ENCODE peak calls at places on chromosomes 5 and 9, in six cellular contexts. One of them, this sample, is unnamed.

GRCh38 chr9:136521541-136521940 is 24.3 kb downstream of the NOTCH1 start:
- DNase-seq in neural progenitor cell: no peak
- DNase-seq in IMR-90: no peak
- DNase-seq in trophoblast cell: peak; percentile 30
- DNase-seq in mammary epithelial cell: no peak
- DNase-seq in HCT116: no peak
- DNase-seq in this sample: no peak

GRCh38 chr5:132180134-132180745 is 47.4 kb downstream of the P4HA2 start:
- DNase-seq in neural progenitor cell: peak; percentile 60
- DNase-seq in HCT116: peak; percentile 47
- DNase-seq in mammary epithelial cell: peak; percentile 63
- DNase-seq in IMR-90: peak; percentile 74
- DNase-seq in trophoblast cell: peak; percentile 40
- DNase-seq in this sample: no peak

GRCh38 chr5:167916706-167917105 is 374.7 kb upstream of the WWC1 start:
- DNase-seq in IMR-90: peak; percentile 21
- DNase-seq in neural progenitor cell: peak; percentile 20
- DNase-seq in HCT116: no peak
- DNase-seq in mammary epithelial cell: peak; percentile 20
- DNase-seq in trophoblast cell: peak; percentile 32
- DNase-seq in this sample: no peak

GRCh38 chr5:122126177-122126701 is 3.1 kb upstream of the ZNF474 start:
- DNase-seq in neural progenitor cell: no peak
- DNase-seq in mammary epithelial cell: peak; percentile 77
- DNase-seq in trophoblast cell: no peak
- DNase-seq in IMR-90: peak; percentile 83
- DNase-seq in HCT116: no peak
- DNase-seq in this sample: no peak

GRCh38 chr9:12689233-12689632 is 4.0 kb upstream of the TYRP1 start:
- DNase-seq in mammary epithelial cell: no peak
- DNase-seq in IMR-90: no peak
- DNase-seq in neural progenitor cell: no peak
- DNase-seq in trophoblast cell: no peak
- DNase-seq in HCT116: no peak
- DNase-seq in this sample: no peak

GRCh38 chr5:129474544-129474943 is 14.4 kb downstream of the ADAMTS19 start:
- DNase-seq in neural progenitor cell: peak; percentile 33
- DNase-seq in mammary epithelial cell: no peak
- DNase-seq in IMR-90: no peak
- DNase-seq in HCT116: no peak
- DNase-seq in trophoblast cell: no peak
- DNase-seq in this sample: no peak

GRCh38 chr5:122915717-122916399 is 70.4 kb downstream of the SNX24 start:
- DNase-seq in HCT116: no peak
- DNase-seq in trophoblast cell: no peak
- DNase-seq in neural progenitor cell: no peak
- DNase-seq in IMR-90: no peak
- DNase-seq in mammary epithelial cell: no peak
- DNase-seq in this sample: no peak

GRCh38 chr9:127875306-127875966 is 2.0 kb downstream of the AK1 start:
- DNase-seq in neural progenitor cell: no peak
- DNase-seq in trophoblast cell: no peak
- DNase-seq in IMR-90: peak; percentile 60
- DNase-seq in mammary epithelial cell: no peak
- DNase-seq in HCT116: no peak
- DNase-seq in this sample: no peak

GRCh38 chr9:111037744-111038335 is 430 bp downstream of the LPAR1 start:
- DNase-seq in neural progenitor cell: peak; percentile 92
- DNase-seq in IMR-90: peak; percentile 27
- DNase-seq in mammary epithelial cell: peak; percentile 48
- DNase-seq in HCT116: peak; percentile 3
- DNase-seq in trophoblast cell: peak; percentile 5
- DNase-seq in this sample: no peak

GRCh38 chr5:132467292-132467984 is 23.1 kb downstream of the IRF1 start:
- DNase-seq in mammary epithelial cell: no peak
- DNase-seq in HCT116: no peak
- DNase-seq in neural progenitor cell: no peak
- DNase-seq in IMR-90: no peak
- DNase-seq in trophoblast cell: no peak
- DNase-seq in this sample: no peak

GRCh38 chr9:121609845-121610637 is 41.4 kb upstream of the DAB2IP start:
- DNase-seq in neural progenitor cell: no peak
- DNase-seq in mammary epithelial cell: peak; percentile 87
- DNase-seq in trophoblast cell: peak; percentile 97
- DNase-seq in IMR-90: peak; percentile 92
- DNase-seq in HCT116: peak; percentile 62
- DNase-seq in this sample: peak; percentile 60

GRCh38 chr9:97984188-97985057 is 1.3 kb downstream of the ANP32B start:
- DNase-seq in trophoblast cell: peak; percentile 62
- DNase-seq in IMR-90: peak; percentile 78
- DNase-seq in mammary epithelial cell: peak; percentile 73
- DNase-seq in HCT116: peak; percentile 53
- DNase-seq in neural progenitor cell: peak; percentile 73
- DNase-seq in this sample: no peak

GRCh38 chr5:74040065-74040551 is 414.1 kb downstream of the ARHGEF28 start:
- DNase-seq in neural progenitor cell: no peak
- DNase-seq in mammary epithelial cell: peak; percentile 65
- DNase-seq in trophoblast cell: peak; percentile 97
- DNase-seq in HCT116: no peak
- DNase-seq in IMR-90: peak; percentile 90
- DNase-seq in this sample: no peak

GRCh38 chr5:59428391-59428790 is 465.1 kb downstream of the PDE4D start:
- DNase-seq in mammary epithelial cell: no peak
- DNase-seq in HCT116: no peak
- DNase-seq in IMR-90: no peak
- DNase-seq in neural progenitor cell: no peak
- DNase-seq in trophoblast cell: no peak
- DNase-seq in this sample: no peak

GRCh38 chr9:120366646-120367019 is 213.3 kb downstream of the CDK5RAP2 start:
- DNase-seq in HCT116: peak; percentile 26
- DNase-seq in mammary epithelial cell: peak; percentile 49
- DNase-seq in IMR-90: peak; percentile 91
- DNase-seq in neural progenitor cell: peak; percentile 52
- DNase-seq in trophoblast cell: peak; percentile 23
- DNase-seq in this sample: peak; percentile 13

GRCh38 chr9:135308809-135309762 is 170.5 kb upstream of the PPP1R26 start:
- DNase-seq in HCT116: no peak
- DNase-seq in trophoblast cell: no peak
- DNase-seq in neural progenitor cell: no peak
- DNase-seq in mammary epithelial cell: no peak
- DNase-seq in IMR-90: no peak
- DNase-seq in this sample: no peak

GRCh38 chr5:155954739-155955445 is 372.1 kb upstream of the SGCD start:
- DNase-seq in mammary epithelial cell: no peak
- DNase-seq in neural progenitor cell: peak; percentile 36
- DNase-seq in trophoblast cell: no peak
- DNase-seq in HCT116: no peak
- DNase-seq in IMR-90: peak; percentile 77
- DNase-seq in this sample: no peak

GRCh38 chr9:38316166-38316765 is 76.2 kb upstream of the ALDH1B1 start:
- DNase-seq in trophoblast cell: no peak
- DNase-seq in HCT116: no peak
- DNase-seq in IMR-90: no peak
- DNase-seq in neural progenitor cell: no peak
- DNase-seq in mammary epithelial cell: no peak
- DNase-seq in this sample: no peak

GRCh38 chr5:138369706-138370105 is 17.2 kb downstream of the KDM3B start:
- DNase-seq in HCT116: no peak
- DNase-seq in IMR-90: no peak
- DNase-seq in trophoblast cell: no peak
- DNase-seq in mammary epithelial cell: no peak
- DNase-seq in neural progenitor cell: no peak
- DNase-seq in this sample: no peak

GRCh38 chr9:20591223-20591622 is 31.1 kb downstream of the MLLT3 start:
- DNase-seq in HCT116: no peak
- DNase-seq in trophoblast cell: no peak
- DNase-seq in mammary epithelial cell: peak; percentile 11
- DNase-seq in neural progenitor cell: no peak
- DNase-seq in IMR-90: peak; percentile 69
- DNase-seq in this sample: no peak

GRCh38 chr5:71482132-71482531 is 26.7 kb downstream of the BDP1 start:
- DNase-seq in trophoblast cell: no peak
- DNase-seq in mammary epithelial cell: peak; percentile 58
- DNase-seq in HCT116: no peak
- DNase-seq in neural progenitor cell: no peak
- DNase-seq in IMR-90: peak; percentile 38
- DNase-seq in this sample: no peak

GRCh38 chr5:55303238-55303690 is 4.2 kb downstream of the DHX29 start:
- DNase-seq in trophoblast cell: peak; percentile 43
- DNase-seq in neural progenitor cell: no peak
- DNase-seq in HCT116: no peak
- DNase-seq in IMR-90: peak; percentile 93
- DNase-seq in mammary epithelial cell: peak; percentile 82
- DNase-seq in this sample: peak; percentile 26

GRCh38 chr9:134293576-134294227 is 32.6 kb upstream of the RXRA start:
- DNase-seq in neural progenitor cell: no peak
- DNase-seq in IMR-90: no peak
- DNase-seq in mammary epithelial cell: no peak
- DNase-seq in trophoblast cell: no peak
- DNase-seq in HCT116: no peak
- DNase-seq in this sample: no peak
- H2AFZ ChIP-seq in neural progenitor cell: no peak overlapping the region
- H2AFZ ChIP-seq in IMR-90: peak overlapping the region; percentile 13
- H2AFZ ChIP-seq in mammary epithelial cell: no peak overlapping the region
- H2AFZ ChIP-seq in trophoblast cell: no peak overlapping the region
- H2AFZ ChIP-seq in HCT116: no peak overlapping the region
- H2AFZ ChIP-seq in this sample: no peak overlapping the region

DNA sequence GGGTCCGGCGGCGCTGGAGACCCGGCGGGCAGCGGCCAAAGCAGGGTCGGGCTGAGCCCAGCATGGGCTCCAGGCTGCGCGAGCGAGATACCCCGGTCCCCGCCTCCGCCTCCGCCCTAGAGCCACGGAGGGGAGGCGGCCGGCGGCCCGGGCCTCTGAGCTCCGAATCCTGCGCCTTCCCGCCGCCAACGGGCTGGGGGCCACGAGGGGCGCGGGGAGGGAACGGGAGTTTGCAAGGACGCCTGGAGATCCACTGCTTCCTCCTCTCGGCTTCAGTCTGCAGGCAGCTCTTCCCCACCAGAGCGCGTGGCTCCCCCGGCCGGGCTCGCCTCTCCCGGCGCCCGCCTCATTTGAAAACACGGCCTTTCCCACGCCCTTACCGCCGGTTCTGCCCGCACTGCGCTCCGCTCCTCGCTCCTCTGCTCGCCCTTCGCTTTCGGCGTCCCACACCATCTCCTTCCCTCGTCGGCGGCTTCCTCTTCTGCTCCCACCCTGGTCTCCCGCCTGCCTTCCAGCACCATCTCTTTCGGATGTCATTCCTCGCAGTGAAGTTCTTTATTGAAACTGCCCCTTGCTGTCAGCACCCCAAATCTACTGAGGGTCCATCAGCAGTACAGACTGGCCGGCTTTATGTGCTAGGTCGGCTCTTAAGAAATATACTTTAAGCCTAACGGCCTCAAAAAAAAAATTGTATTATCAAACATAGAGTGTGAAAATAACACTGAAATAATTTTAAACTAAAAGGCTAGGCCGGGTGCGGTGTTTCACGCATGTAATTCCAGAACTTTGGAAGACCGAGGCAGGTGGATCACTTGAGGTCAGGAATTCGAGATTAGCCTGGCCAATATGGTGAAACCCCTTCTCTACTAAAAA is 105.0 kb upstream of the FAM120A start:
- DNase-seq in IMR-90: no peak
- DNase-seq in trophoblast cell: no peak
- DNase-seq in neural progenitor cell: peak; percentile 80
- DNase-seq in HCT116: no peak
- DNase-seq in mammary epithelial cell: no peak
- DNase-seq in this sample: no peak
- H2AFZ ChIP-seq in IMR-90: peak overlapping the region; percentile 64
- H2AFZ ChIP-seq in trophoblast cell: peak overlapping the region; percentile 47
- H2AFZ ChIP-seq in neural progenitor cell: peak overlapping the region; percentile 99
- H2AFZ ChIP-seq in HCT116: no peak overlapping the region
- H2AFZ ChIP-seq in mammary epithelial cell: peak overlapping the region; percentile 66
- H2AFZ ChIP-seq in this sample: peak overlapping the region; percentile 9

DNA sequence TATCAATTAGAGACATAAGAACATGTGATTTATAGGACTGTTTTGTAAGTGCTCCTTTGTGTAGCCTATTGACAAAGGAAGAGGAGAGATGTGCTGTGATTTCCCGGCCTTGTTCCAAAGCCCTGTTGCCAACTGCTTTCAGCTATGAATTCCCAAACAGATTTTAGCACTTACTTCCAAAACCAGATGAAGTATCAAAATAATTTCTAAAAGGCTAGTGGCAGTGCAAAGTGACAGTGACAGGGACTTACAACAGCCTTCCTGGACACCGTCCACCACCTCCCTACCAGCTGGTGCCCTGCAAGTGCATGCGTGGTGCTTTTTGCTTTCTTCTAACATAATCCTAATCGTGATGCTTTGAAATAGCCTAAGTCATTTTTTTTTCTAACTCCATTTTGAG is 254.1 kb upstream of the ACTBL2 start:
- DNase-seq in IMR-90: no peak
- DNase-seq in neural progenitor cell: no peak
- DNase-seq in HCT116: no peak
- DNase-seq in mammary epithelial cell: no peak
- DNase-seq in trophoblast cell: no peak
- DNase-seq in this sample: no peak
- H2AFZ ChIP-seq in IMR-90: peak overlapping the region; percentile 77
- H2AFZ ChIP-seq in neural progenitor cell: peak overlapping the region; percentile 66
- H2AFZ ChIP-seq in HCT116: peak overlapping the region; percentile 87
- H2AFZ ChIP-seq in mammary epithelial cell: peak overlapping the region; percentile 54
- H2AFZ ChIP-seq in trophoblast cell: no peak overlapping the region
- H2AFZ ChIP-seq in this sample: no peak overlapping the region

DNA sequence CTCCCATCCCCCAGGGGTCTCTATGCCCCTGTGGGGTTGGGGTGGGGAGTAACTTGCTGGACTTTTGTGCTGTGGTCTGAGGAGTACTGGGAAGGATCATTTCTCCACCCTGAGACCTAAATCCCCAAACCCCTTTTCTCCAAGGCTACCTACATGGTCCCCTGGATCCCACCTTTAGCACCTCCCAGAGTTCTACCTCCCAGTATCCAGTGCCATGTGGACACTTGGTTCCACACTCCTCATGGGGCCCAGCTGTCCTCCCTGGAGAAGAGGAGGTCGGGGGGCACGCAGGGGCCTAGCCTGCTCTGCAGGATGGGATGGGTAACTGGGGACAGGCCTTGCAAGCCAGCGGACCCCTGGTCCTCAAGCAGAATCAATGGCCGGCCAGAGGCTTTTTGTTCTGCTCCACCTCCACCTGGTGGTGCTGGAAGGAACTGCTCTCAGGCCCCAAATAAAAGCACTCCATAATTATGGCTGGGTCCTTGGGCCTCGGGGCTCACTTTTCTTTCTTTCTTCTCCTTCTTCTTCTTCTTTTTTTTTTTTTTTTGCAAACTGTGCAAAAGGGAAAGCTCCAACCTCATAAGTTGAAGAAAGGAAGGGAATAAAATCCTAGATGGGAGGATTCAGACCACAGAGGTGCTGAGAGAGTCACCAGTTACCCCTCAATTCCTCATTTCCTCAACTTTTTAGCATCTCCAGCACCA is 68.4 kb downstream of the PSD2 start:
- DNase-seq in mammary epithelial cell: peak; percentile 12
- DNase-seq in HCT116: no peak
- DNase-seq in neural progenitor cell: peak; percentile 83
- DNase-seq in trophoblast cell: peak; percentile 60
- DNase-seq in IMR-90: peak; percentile 41
- DNase-seq in this sample: no peak
- H2AFZ ChIP-seq in mammary epithelial cell: peak overlapping the region; percentile 40
- H2AFZ ChIP-seq in HCT116: peak overlapping the region; percentile 22
- H2AFZ ChIP-seq in neural progenitor cell: no peak overlapping the region
- H2AFZ ChIP-seq in trophoblast cell: no peak overlapping the region
- H2AFZ ChIP-seq in IMR-90: peak overlapping the region; percentile 18
- H2AFZ ChIP-seq in this sample: no peak overlapping the region